ENCODE peak calls at places on chromosomes 12 and 14, in ten cellular contexts. One of them, this sample, is unnamed.

GRCh38 chr12:26119391-26119981 is 5.4 kb downstream of the BHLHE41 start:
- DNase-seq in heart left ventricle: no peak
- DNase-seq in neural progenitor cell: peak; percentile 51
- DNase-seq in fibroblast of lung: peak; percentile 73
- DNase-seq in ascending aorta: no peak
- DNase-seq in GM23248: peak; percentile 83
- DNase-seq in PC-9: no peak
- DNase-seq in CD4-positive, alpha-beta T cell: no peak
- DNase-seq in IMR-90: peak; percentile 78
- DNase-seq in neuronal stem cell: no peak
- DNase-seq in this sample: peak; percentile 53

GRCh38 chr14:51395361-51395849 is 155.4 kb downstream of the TMX1 start:
- DNase-seq in heart left ventricle: peak; percentile 75
- DNase-seq in neural progenitor cell: peak; percentile 37
- DNase-seq in fibroblast of lung: peak; percentile 86
- DNase-seq in ascending aorta: no peak
- DNase-seq in GM23248: peak; percentile 78
- DNase-seq in PC-9: peak; percentile 33
- DNase-seq in CD4-positive, alpha-beta T cell: no peak
- DNase-seq in IMR-90: peak; percentile 89
- DNase-seq in neuronal stem cell: no peak
- DNase-seq in this sample: peak; percentile 13

GRCh38 chr12:115370650-115371049 is 686.7 kb upstream of the TBX3 start:
- DNase-seq in heart left ventricle: no peak
- DNase-seq in neural progenitor cell: no peak
- DNase-seq in fibroblast of lung: no peak
- DNase-seq in ascending aorta: no peak
- DNase-seq in GM23248: no peak
- DNase-seq in PC-9: no peak
- DNase-seq in CD4-positive, alpha-beta T cell: no peak
- DNase-seq in IMR-90: no peak
- DNase-seq in neuronal stem cell: no peak
- DNase-seq in this sample: no peak

GRCh38 chr14:24892730-24893059 is 157.3 kb downstream of the STXBP6 start:
- DNase-seq in heart left ventricle: no peak
- DNase-seq in neural progenitor cell: no peak
- DNase-seq in fibroblast of lung: no peak
- DNase-seq in ascending aorta: no peak
- DNase-seq in GM23248: no peak
- DNase-seq in PC-9: no peak
- DNase-seq in CD4-positive, alpha-beta T cell: no peak
- DNase-seq in IMR-90: no peak
- DNase-seq in neuronal stem cell: no peak
- DNase-seq in this sample: peak; percentile 10

GRCh38 chr14:34971381-34971780 is 11.4 kb upstream of the SRP54 start:
- DNase-seq in heart left ventricle: no peak
- DNase-seq in neural progenitor cell: no peak
- DNase-seq in fibroblast of lung: peak; percentile 52
- DNase-seq in ascending aorta: no peak
- DNase-seq in GM23248: peak; percentile 66
- DNase-seq in PC-9: no peak
- DNase-seq in CD4-positive, alpha-beta T cell: no peak
- DNase-seq in IMR-90: peak; percentile 56
- DNase-seq in neuronal stem cell: no peak
- DNase-seq in this sample: no peak

GRCh38 chr12:48189331-48190125 is 6.1 kb downstream of the CCDC184 start:
- DNase-seq in heart left ventricle: no peak
- DNase-seq in neural progenitor cell: peak; percentile 69
- DNase-seq in fibroblast of lung: peak; percentile 53
- DNase-seq in ascending aorta: no peak
- DNase-seq in GM23248: peak; percentile 65
- DNase-seq in PC-9: peak; percentile 68
- DNase-seq in CD4-positive, alpha-beta T cell: peak; percentile 67
- DNase-seq in IMR-90: peak; percentile 67
- DNase-seq in neuronal stem cell: peak; percentile 80
- DNase-seq in this sample: peak; percentile 68

GRCh38 chr14:59055439-59056045 is 132.9 kb upstream of the DAAM1 start:
- DNase-seq in heart left ventricle: no peak
- DNase-seq in neural progenitor cell: peak; percentile 63
- DNase-seq in fibroblast of lung: peak; percentile 39
- DNase-seq in ascending aorta: no peak
- DNase-seq in GM23248: peak; percentile 58
- DNase-seq in PC-9: peak; percentile 7
- DNase-seq in CD4-positive, alpha-beta T cell: no peak
- DNase-seq in IMR-90: peak; percentile 72
- DNase-seq in neuronal stem cell: peak; percentile 33
- DNase-seq in this sample: peak; percentile 57

GRCh38 chr14:103679351-103679750 is 35.9 kb downstream of the XRCC3 start:
- DNase-seq in heart left ventricle: no peak
- DNase-seq in neural progenitor cell: peak; percentile 51
- DNase-seq in fibroblast of lung: no peak
- DNase-seq in ascending aorta: no peak
- DNase-seq in GM23248: peak; percentile 50
- DNase-seq in PC-9: no peak
- DNase-seq in CD4-positive, alpha-beta T cell: peak; percentile 51
- DNase-seq in IMR-90: no peak
- DNase-seq in neuronal stem cell: no peak
- DNase-seq in this sample: peak; percentile 16

GRCh38 chr12:46964496-46965098 is 114.8 kb upstream of the PCED1B start:
- DNase-seq in heart left ventricle: no peak
- DNase-seq in neural progenitor cell: peak; percentile 91
- DNase-seq in fibroblast of lung: peak; percentile 88
- DNase-seq in ascending aorta: no peak
- DNase-seq in GM23248: peak; percentile 69
- DNase-seq in PC-9: peak; percentile 59
- DNase-seq in CD4-positive, alpha-beta T cell: no peak
- DNase-seq in IMR-90: peak; percentile 64
- DNase-seq in neuronal stem cell: peak; percentile 74
- DNase-seq in this sample: peak; percentile 78

GRCh38 chr12:47121146-47121545 is 41.4 kb upstream of the AMIGO2 start:
- DNase-seq in heart left ventricle: no peak
- DNase-seq in neural progenitor cell: no peak
- DNase-seq in fibroblast of lung: peak; percentile 70
- DNase-seq in ascending aorta: no peak
- DNase-seq in GM23248: peak; percentile 57
- DNase-seq in PC-9: no peak
- DNase-seq in CD4-positive, alpha-beta T cell: no peak
- DNase-seq in IMR-90: peak; percentile 48
- DNase-seq in neuronal stem cell: no peak
- DNase-seq in this sample: no peak

GRCh38 chr12:646303-647038 is 16.8 kb downstream of the NINJ2 start:
- DNase-seq in heart left ventricle: peak; percentile 77
- DNase-seq in neural progenitor cell: no peak
- DNase-seq in fibroblast of lung: no peak
- DNase-seq in ascending aorta: peak; percentile 12
- DNase-seq in GM23248: peak; percentile 82
- DNase-seq in PC-9: no peak
- DNase-seq in CD4-positive, alpha-beta T cell: no peak
- DNase-seq in IMR-90: no peak
- DNase-seq in neuronal stem cell: no peak
- DNase-seq in this sample: no peak

GRCh38 chr12:47997321-47997720 is 7.0 kb downstream of the COL2A1 start:
- DNase-seq in heart left ventricle: no peak
- DNase-seq in neural progenitor cell: no peak
- DNase-seq in fibroblast of lung: no peak
- DNase-seq in ascending aorta: no peak
- DNase-seq in GM23248: no peak
- DNase-seq in PC-9: peak; percentile 54
- DNase-seq in CD4-positive, alpha-beta T cell: no peak
- DNase-seq in IMR-90: no peak
- DNase-seq in neuronal stem cell: no peak
- DNase-seq in this sample: no peak

DNA sequence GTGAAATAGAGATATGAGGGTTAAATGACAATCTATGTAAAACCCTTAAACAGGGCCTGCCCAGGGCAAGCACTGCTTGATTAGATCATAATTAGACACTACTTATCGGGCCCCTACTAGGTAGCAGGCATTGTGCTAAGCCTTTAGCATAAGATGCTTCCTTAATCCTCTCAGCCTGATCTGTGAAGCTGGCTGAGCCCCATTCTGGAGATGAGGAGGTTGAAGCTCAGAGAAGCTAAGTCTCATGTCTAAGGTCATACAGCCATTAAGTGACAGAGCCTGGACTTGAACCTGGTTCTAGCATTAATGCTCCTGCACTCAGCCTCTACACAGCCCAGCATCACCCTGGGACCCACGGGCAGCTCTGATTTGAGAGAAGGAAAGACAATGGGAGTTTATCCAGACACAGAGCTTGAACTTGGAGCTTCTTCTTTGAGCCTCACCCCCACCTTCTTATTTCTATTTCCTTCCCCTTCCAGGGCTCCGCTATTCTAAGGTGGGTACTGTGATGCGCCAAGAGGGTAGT is 761 bp upstream of the ZDHHC22 start:
- DNase-seq in heart left ventricle: no peak
- DNase-seq in neural progenitor cell: peak; percentile 77
- DNase-seq in fibroblast of lung: no peak
- DNase-seq in ascending aorta: no peak
- DNase-seq in GM23248: no peak
- DNase-seq in PC-9: no peak
- DNase-seq in CD4-positive, alpha-beta T cell: no peak
- DNase-seq in IMR-90: no peak
- DNase-seq in neuronal stem cell: no peak
- DNase-seq in this sample: no peak
- H3K27me3 ChIP-seq in heart left ventricle: peaks cover 84% of the 10 kb centered on the region
- H3K27me3 ChIP-seq in neural progenitor cell: peaks cover 98% of the 10 kb centered on the region
- H3K27me3 ChIP-seq in fibroblast of lung: peaks cover 64% of the 10 kb centered on the region
- H3K27me3 ChIP-seq in ascending aorta: peaks cover 23% of the 10 kb centered on the region
- H3K27me3 ChIP-seq in GM23248: peaks cover 94% of the 10 kb centered on the region
- H3K27me3 ChIP-seq in PC-9: peaks cover 96% of the 10 kb centered on the region
- H3K27me3 ChIP-seq in CD4-positive, alpha-beta T cell: peaks cover 84% of the 10 kb centered on the region
- H3K27me3 ChIP-seq in IMR-90: peaks cover 80% of the 10 kb centered on the region
- H3K27me3 ChIP-seq in neuronal stem cell: peaks cover 42% of the 10 kb centered on the region
- H3K27me3 ChIP-seq in this sample: peaks cover 85% of the 10 kb centered on the region

DNA sequence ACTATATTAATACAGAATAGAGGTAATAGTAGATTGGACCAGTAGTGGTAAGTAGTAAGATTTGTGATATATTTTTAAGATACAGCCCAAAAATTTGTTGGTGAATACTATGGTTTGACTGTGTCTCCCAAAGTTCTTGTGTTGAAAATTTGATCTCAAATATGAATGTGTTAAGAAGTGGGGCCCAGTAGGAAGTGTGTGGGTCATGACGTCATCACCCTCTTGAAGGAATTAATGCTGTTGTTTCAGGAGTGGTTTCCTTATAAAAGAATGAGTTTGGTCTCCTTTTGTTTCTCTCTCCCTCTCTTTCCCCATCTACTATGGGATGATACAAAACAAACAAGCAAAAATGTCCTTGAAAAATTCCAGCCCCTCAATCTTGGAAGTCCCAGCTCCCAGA is 16.3 kb downstream of the LUM start:
- DNase-seq in heart left ventricle: no peak
- DNase-seq in neural progenitor cell: no peak
- DNase-seq in fibroblast of lung: no peak
- DNase-seq in ascending aorta: no peak
- DNase-seq in GM23248: peak; percentile 20
- DNase-seq in PC-9: no peak
- DNase-seq in CD4-positive, alpha-beta T cell: no peak
- DNase-seq in IMR-90: no peak
- DNase-seq in neuronal stem cell: no peak
- DNase-seq in this sample: no peak
- H3K9me3 ChIP-seq in heart left ventricle: peaks cover 5% of the 10 kb centered on the region
- H3K9me3 ChIP-seq in neural progenitor cell: no peaks in the 10 kb centered on the region
- H3K9me3 ChIP-seq in fibroblast of lung: no peaks in the 10 kb centered on the region
- H3K9me3 ChIP-seq in ascending aorta: peaks cover 9% of the 10 kb centered on the region
- H3K9me3 ChIP-seq in GM23248: no peaks in the 10 kb centered on the region
- H3K9me3 ChIP-seq in PC-9: peaks cover 7% of the 10 kb centered on the region
- H3K9me3 ChIP-seq in CD4-positive, alpha-beta T cell: peaks cover 6% of the 10 kb centered on the region
- H3K9me3 ChIP-seq in IMR-90: no peaks in the 10 kb centered on the region
- H3K9me3 ChIP-seq in neuronal stem cell: no peaks in the 10 kb centered on the region
- H3K9me3 ChIP-seq in this sample: no peaks in the 10 kb centered on the region

GRCh38 chr12:132475304-132476037 is 14.5 kb upstream of the FBRSL1 start:
- DNase-seq in heart left ventricle: peak; percentile 51
- DNase-seq in neural progenitor cell: no peak
- DNase-seq in fibroblast of lung: no peak
- DNase-seq in ascending aorta: no peak
- DNase-seq in GM23248: peak; percentile 43
- DNase-seq in PC-9: no peak
- DNase-seq in CD4-positive, alpha-beta T cell: no peak
- DNase-seq in IMR-90: no peak
- DNase-seq in neuronal stem cell: no peak
- DNase-seq in this sample: no peak

GRCh38 chr12:132474237-132474741 is 15.7 kb upstream of the FBRSL1 start:
- DNase-seq in heart left ventricle: peak; percentile 58
- DNase-seq in neural progenitor cell: no peak
- DNase-seq in fibroblast of lung: no peak
- DNase-seq in ascending aorta: no peak
- DNase-seq in GM23248: peak; percentile 46
- DNase-seq in PC-9: no peak
- DNase-seq in CD4-positive, alpha-beta T cell: no peak
- DNase-seq in IMR-90: no peak
- DNase-seq in neuronal stem cell: no peak
- DNase-seq in this sample: no peak

GRCh38 chr12:132476421-132476820 is 13.5 kb upstream of the FBRSL1 start:
- DNase-seq in heart left ventricle: peak; percentile 57
- DNase-seq in neural progenitor cell: no peak
- DNase-seq in fibroblast of lung: no peak
- DNase-seq in ascending aorta: no peak
- DNase-seq in GM23248: no peak
- DNase-seq in PC-9: no peak
- DNase-seq in CD4-positive, alpha-beta T cell: no peak
- DNase-seq in IMR-90: no peak
- DNase-seq in neuronal stem cell: no peak
- DNase-seq in this sample: no peak

GRCh38 chr12:132477009-132477702 is 12.8 kb upstream of the FBRSL1 start:
- DNase-seq in heart left ventricle: peak; percentile 62
- DNase-seq in neural progenitor cell: no peak
- DNase-seq in fibroblast of lung: no peak
- DNase-seq in ascending aorta: no peak
- DNase-seq in GM23248: no peak
- DNase-seq in PC-9: no peak
- DNase-seq in CD4-positive, alpha-beta T cell: no peak
- DNase-seq in IMR-90: no peak
- DNase-seq in neuronal stem cell: no peak
- DNase-seq in this sample: no peak

DNA sequence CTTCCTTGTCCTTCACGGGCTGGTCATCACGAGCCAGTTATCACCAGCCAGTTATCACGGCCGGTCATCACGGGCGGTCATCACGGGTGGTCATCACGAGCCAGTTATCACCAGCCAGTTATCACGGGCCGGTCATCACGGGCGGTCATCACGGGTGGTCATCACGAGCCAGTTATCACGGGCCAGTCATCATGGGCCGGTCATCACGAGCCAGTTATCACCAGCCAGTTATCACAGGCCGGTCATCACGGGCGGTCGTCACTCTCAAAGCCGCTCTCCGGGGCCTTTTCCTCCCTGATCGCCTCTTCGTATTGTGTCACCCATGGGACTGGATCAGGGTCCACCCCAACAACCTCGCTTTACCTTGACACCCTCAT is 13.9 kb upstream of the FBRSL1 start:
- DNase-seq in heart left ventricle: no peak
- DNase-seq in neural progenitor cell: no peak
- DNase-seq in fibroblast of lung: no peak
- DNase-seq in ascending aorta: no peak
- DNase-seq in GM23248: no peak
- DNase-seq in PC-9: no peak
- DNase-seq in CD4-positive, alpha-beta T cell: no peak
- DNase-seq in IMR-90: no peak
- DNase-seq in neuronal stem cell: no peak
- DNase-seq in this sample: no peak
- H3K27me3 ChIP-seq in heart left ventricle: peaks cover 5% of the 10 kb centered on the region
- H3K27me3 ChIP-seq in neural progenitor cell: peaks cover 54% of the 10 kb centered on the region
- H3K27me3 ChIP-seq in fibroblast of lung: no peaks in the 10 kb centered on the region
- H3K27me3 ChIP-seq in ascending aorta: no peaks in the 10 kb centered on the region
- H3K27me3 ChIP-seq in GM23248: peaks cover 4% of the 10 kb centered on the region
- H3K27me3 ChIP-seq in PC-9: peaks cover 59% of the 10 kb centered on the region
- H3K27me3 ChIP-seq in CD4-positive, alpha-beta T cell: no peaks in the 10 kb centered on the region
- H3K27me3 ChIP-seq in IMR-90: peaks cover 10% of the 10 kb centered on the region
- H3K27me3 ChIP-seq in neuronal stem cell: peaks cover 23% of the 10 kb centered on the region
- H3K27me3 ChIP-seq in this sample: peaks cover 3% of the 10 kb centered on the region

GRCh38 chr12:93868771-93869170 is 191.6 kb downstream of the CRADD start:
- DNase-seq in heart left ventricle: no peak
- DNase-seq in neural progenitor cell: no peak
- DNase-seq in fibroblast of lung: peak; percentile 70
- DNase-seq in ascending aorta: no peak
- DNase-seq in GM23248: peak; percentile 66
- DNase-seq in PC-9: no peak
- DNase-seq in CD4-positive, alpha-beta T cell: no peak
- DNase-seq in IMR-90: peak; percentile 52
- DNase-seq in neuronal stem cell: no peak
- DNase-seq in this sample: no peak
- H3K9me3 ChIP-seq in heart left ventricle: peaks cover 66% of the 10 kb centered on the region
- H3K9me3 ChIP-seq in neural progenitor cell: peaks cover 18% of the 10 kb centered on the region
- H3K9me3 ChIP-seq in fibroblast of lung: no peaks in the 10 kb centered on the region
- H3K9me3 ChIP-seq in ascending aorta: peaks cover 8% of the 10 kb centered on the region
- H3K9me3 ChIP-seq in GM23248: peaks cover 23% of the 10 kb centered on the region
- H3K9me3 ChIP-seq in PC-9: peaks cover 17% of the 10 kb centered on the region
- H3K9me3 ChIP-seq in CD4-positive, alpha-beta T cell: peaks cover 70% of the 10 kb centered on the region
- H3K9me3 ChIP-seq in IMR-90: peaks cover 15% of the 10 kb centered on the region
- H3K9me3 ChIP-seq in neuronal stem cell: peaks cover 23% of the 10 kb centered on the region
- H3K9me3 ChIP-seq in this sample: no peaks in the 10 kb centered on the region